ENCODE peak calls at places on chromosomes 7 and 10, in four cellular contexts. C, H, Y and O are unnamed samples. For H3K4me1, the result is how much of the 10 kb centered on the place peaks cover.

GRCh38 chr10:131022369-131022768 is 289.2 kb downstream of the TCERG1L start:
- DNase-seq in C (no peak), H (no peak), Y (no peak), O (no peak)

GRCh38 chr10:70255329-70256299 is 22.4 kb upstream of the PPA1 start:
- DNase-seq in C (peak), H (no peak), Y (no peak), O (peak)

GRCh38 chr10:43922335-43923280 is 273.9 kb upstream of the ZNF32 start:
- DNase-seq in Y (no peak), C (no peak), H (peak), O (no peak)

GRCh38 chr10:71073451-71074175 is 138.8 kb upstream of the UNC5B start:
- DNase-seq in Y (no peak), H (no peak), C (no peak), O (no peak)

GRCh38 chr7:121042899-121043298 is 54.4 kb downstream of the CPED1 start:
- DNase-seq in C (no peak), Y (no peak), H (no peak), O (no peak)

GRCh38 chr10:57260175-57260574 is 899.1 kb upstream of the ZWINT start:
- DNase-seq in C (no peak), H (no peak), Y (no peak), O (no peak)

GRCh38 chr10:89134963-89135362 is 72.2 kb downstream of the CH25H start:
- DNase-seq in H (no peak), C (no peak), Y (no peak), O (no peak)

GRCh38 chr10:14382022-14382421 is 51.3 kb upstream of the FRMD4A start:
- DNase-seq in H (no peak), Y (no peak), C (no peak), O (no peak)

GRCh38 chr10:509361-510102 is 179.9 kb downstream of the DIP2C start:
- DNase-seq in C (no peak), H (no peak), Y (no peak), O (no peak)
- H3K4me1 ChIP-seq in C (under half), H (under half), Y (under half), O (under half)

GRCh38 chr10:78629773-78630172 is 439.0 kb upstream of the ZMIZ1 start:
- DNase-seq in C (no peak), H (no peak), Y (no peak), O (no peak)
- H3K4me1 ChIP-seq in C (under half), H (under half), Y (under half), O (under half)

GRCh38 chr7:151866761-151867650 is 9.9 kb downstream of the PRKAG2 start:
- DNase-seq in Y (no peak), C (no peak), H (no peak), O (no peak)

GRCh38 chr7:151867912-151868804 is 8.8 kb downstream of the PRKAG2 start:
- DNase-seq in H (no peak), C (no peak), Y (peak), O (no peak)

GRCh38 chr7:151869457-151869856 is 7.5 kb downstream of the PRKAG2 start:
- DNase-seq in Y (no peak), H (no peak), C (no peak), O (no peak)

GRCh38 chr7:151869968-151870918 is 6.7 kb downstream of the PRKAG2 start:
- DNase-seq in C (no peak), Y (no peak), H (no peak), O (no peak)

GRCh38 chr7:151868805-151869188 is 8.1 kb downstream of the PRKAG2 start:
- DNase-seq in H (no peak), C (no peak), Y (no peak), O (no peak)
- H3K4me1 ChIP-seq in H (under half), C (under half), Y (under half), O (under half)

GRCh38 chr10:79222186-79222585 is 125.1 kb upstream of the PPIF start:
- DNase-seq in C (no peak), Y (peak), H (no peak), O (no peak)
- H3K4me1 ChIP-seq in C (under half), Y (under half), H (under half), O (under half)

GRCh38 chr7:127940365-127941160 is 90.7 kb downstream of the LRRC4 start:
- DNase-seq in Y (no peak), C (no peak), H (no peak), O (no peak)

GRCh38 chr7:127946847-127947246 is 84.4 kb downstream of the LRRC4 start:
- DNase-seq in Y (no peak), C (no peak), H (no peak), O (no peak)

GRCh38 chr7:127941471-127941870 is 89.8 kb downstream of the LRRC4 start:
- DNase-seq in C (no peak), H (no peak), Y (no peak), O (no peak)

GRCh38 chr7:127946081-127946480 is 85.2 kb downstream of the LRRC4 start:
- DNase-seq in C (no peak), Y (no peak), H (no peak), O (no peak)

DNA sequence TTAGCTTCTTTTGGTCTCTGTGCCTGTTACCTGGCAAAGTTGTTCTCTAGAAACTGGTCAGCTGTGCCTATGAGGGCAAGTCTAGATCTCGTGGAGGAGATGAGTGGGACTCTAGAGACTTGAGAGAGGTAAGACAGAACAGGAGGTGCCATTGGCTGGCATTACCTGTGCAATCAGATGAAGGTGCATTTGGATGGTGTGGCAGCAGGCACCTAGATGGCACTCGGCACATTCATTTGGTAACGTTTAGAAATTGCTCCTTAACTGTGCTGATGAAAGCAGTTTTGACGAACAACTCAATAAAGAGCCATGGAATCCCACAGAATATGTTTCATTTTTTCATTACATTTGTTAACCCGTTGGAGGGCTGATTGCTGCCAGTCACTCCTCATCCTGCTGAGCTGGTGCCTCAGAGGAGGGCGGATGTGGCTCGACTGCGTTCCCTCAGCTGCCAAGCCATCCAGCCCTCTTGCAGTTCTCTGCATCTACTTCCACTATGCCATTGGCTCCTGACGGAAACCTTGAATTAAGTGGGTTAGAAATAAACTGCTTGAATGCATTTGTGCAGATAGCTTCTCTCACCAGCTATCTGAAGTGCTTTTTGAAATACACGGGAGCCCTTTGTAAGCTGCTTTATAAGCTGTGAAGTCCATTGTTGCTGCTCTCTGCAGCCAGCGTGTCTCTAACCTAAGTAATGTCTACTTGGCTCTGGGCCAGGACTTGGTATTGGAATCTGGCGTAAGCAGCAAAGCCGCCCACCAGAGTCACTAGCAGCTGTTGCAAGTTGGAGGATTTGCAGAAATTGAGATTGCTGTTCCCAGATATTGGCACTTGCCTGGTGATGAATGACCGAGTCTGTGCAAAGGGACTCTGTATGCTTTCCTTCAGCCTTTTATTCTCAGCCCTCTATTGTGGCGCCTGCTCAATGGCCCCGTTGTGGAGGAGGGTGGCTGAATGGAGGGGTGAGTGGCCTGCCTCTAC is 87.4 kb downstream of the LRRC4 start:
- DNase-seq in Y (peak), C (no peak), H (no peak), O (peak)
- H3K4me1 ChIP-seq in Y (under half), C (under half), H (under half), O (under half)

DNA sequence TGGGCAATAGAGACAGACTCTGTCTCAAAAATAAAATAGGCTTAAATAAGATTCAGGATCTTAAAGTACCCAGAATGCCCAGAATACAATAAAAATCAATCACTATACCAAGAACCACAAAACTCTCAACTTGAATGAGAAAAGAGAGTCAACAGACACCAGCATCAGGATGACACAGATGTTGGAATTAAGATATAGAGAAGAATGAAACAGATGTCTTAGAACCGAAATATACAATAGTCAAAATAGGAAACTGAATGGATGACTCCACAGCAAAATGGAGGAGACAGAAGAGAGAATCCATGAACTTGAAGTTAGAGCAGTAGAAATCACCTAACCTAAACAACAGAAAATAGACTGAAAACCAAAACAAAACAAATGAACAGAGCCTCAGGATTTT is 29.6 kb downstream of the POR start:
- DNase-seq in Y (no peak), H (no peak), C (no peak), O (no peak)
- H3K4me1 ChIP-seq in Y (under half), H (under half), C (under half), O (under half)

GRCh38 chr7:90383422-90383821 is 19.8 kb upstream of the CLDN12 start:
- DNase-seq in Y (no peak), H (no peak), C (no peak), O (no peak)
- H3K4me1 ChIP-seq in Y (under half), H (under half), C (under half), O (under half)

GRCh38 chr10:11448545-11449244 is 162.8 kb downstream of the USP6NL start:
- DNase-seq in Y (no peak), H (peak), C (no peak), O (no peak)
- H3K4me1 ChIP-seq in Y (under half), H (under half), C (under half), O (under half)

DNA sequence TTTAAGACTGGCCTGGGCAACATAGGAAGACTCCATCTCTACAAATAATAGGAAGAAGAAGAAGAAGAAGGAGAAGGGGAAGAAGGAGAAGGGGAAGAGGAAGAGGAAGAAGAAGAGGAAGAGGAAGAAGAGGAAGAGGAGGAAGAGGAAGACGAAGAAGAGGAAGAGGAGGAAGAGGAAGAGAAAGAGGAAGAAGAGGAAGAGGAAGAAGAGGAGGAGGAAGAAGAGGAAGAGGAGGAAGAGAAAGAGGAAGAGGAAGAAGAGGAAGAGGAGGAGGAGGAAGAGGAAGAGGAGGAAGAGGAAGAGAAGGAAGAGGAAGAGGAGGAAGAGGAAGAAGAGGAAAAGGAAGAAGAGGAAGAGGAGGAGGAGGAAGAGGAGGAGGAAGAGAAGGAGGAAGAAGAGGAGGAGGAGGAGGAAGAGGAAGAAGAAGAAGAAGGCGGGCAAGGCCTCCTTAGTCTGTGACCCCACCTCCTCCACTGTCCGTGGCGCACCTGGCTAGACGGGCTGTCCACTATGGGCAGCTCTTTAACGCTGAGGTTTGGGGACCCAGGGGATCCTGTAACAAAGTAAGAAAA is 28.8 kb upstream of the ZFAND2A start:
- DNase-seq in C (no peak), Y (no peak), H (no peak), O (no peak)
- H3K4me1 ChIP-seq in C (under half), Y (under half), H (under half), O (under half)